ENCODE peak calls at places on chromosomes 4 and X, in four cellular contexts. Q is K562, K is GM12878, I is endothelial cell of umbilical vein. H is an unnamed sample.
A peak's percentile ranks its signal among the peaks of the same experiment; 100 is the strongest.

GRCh38 chr4:150078996-150079581 is 844 bp downstream of the DCLK2 start:
- DNase-seq in I (no peak), Q (no peak), K (no peak), H (peak; percentile 40)

GRCh38 chrX:15384304-15384703 is at the start of gene VEGFD:
- DNase-seq in I (no peak), K (no peak), Q (no peak), H (peak; percentile 86)

GRCh38 chrX:2549874-2550273 is 49.1 kb upstream of the DHRSX start:
- DNase-seq in I (no peak), K (no peak), Q (no peak), H (no peak)

GRCh38 chr4:16707874-16708273 is 190.6 kb downstream of the LDB2 start:
- DNase-seq in K (no peak), I (no peak), Q (no peak), H (peak; percentile 83)

GRCh38 chr4:24965627-24966026 is 52.8 kb upstream of the CCDC149 start:
- DNase-seq in K (no peak), Q (peak; percentile 71), I (no peak), H (no peak)

GRCh38 chr4:1245481-1246051 is 3.4 kb downstream of the CTBP1 start:
- DNase-seq in I (no peak), K (no peak), Q (no peak), H (no peak)

GRCh38 chr4:68906238-68907137 is 45.1 kb downstream of the UGT2A3 start:
- DNase-seq in Q (no peak), I (no peak), K (no peak), H (no peak)

GRCh38 chr4:86891785-86892638 is at the start of gene C4orf36:
- DNase-seq in Q (peak; percentile 49), I (peak; percentile 43), K (no peak), H (peak; percentile 18)

GRCh38 chr4:83109480-83110221 is 4.9 kb downstream of the PLAC8 start:
- DNase-seq in K (no peak), I (peak; percentile 52), Q (no peak), H (peak; percentile 3)

GRCh38 chr4:183434264-183435045 is 10.0 kb upstream of the CDKN2AIP start:
- DNase-seq in I (peak; percentile 39), K (no peak), Q (no peak), H (no peak)

GRCh38 chr4:86980230-86980629 is 45.4 kb downstream of the AFF1 start:
- DNase-seq in K (no peak), Q (no peak), I (no peak), H (no peak)

GRCh38 chrX:54182194-54182863 is 725 bp downstream of the FAM120C start:
- DNase-seq in Q (peak; percentile 42), I (peak; percentile 47), K (no peak), H (no peak)

GRCh38 chr4:11732155-11732554 is 303.5 kb upstream of the HS3ST1 start:
- DNase-seq in Q (no peak), K (no peak), I (no peak), H (no peak)

GRCh38 chr4:145843148-145843547 is 95.5 kb downstream of the ZNF827 start:
- DNase-seq in Q (no peak), I (peak; percentile 79), K (no peak), H (peak; percentile 83)

GRCh38 chr4:99507762-99508161 is 3.1 kb upstream of the C4orf17 start:
- DNase-seq in Q (no peak), K (no peak), I (no peak), H (no peak)

GRCh38 chrX:53373307-53373706 is 49.1 kb downstream of the SMC1A start:
- DNase-seq in I (no peak), K (no peak), Q (no peak), H (no peak)

GRCh38 chr4:116357758-116358157 is 727.6 kb downstream of the TRAM1L1 start:
- DNase-seq in K (no peak), Q (peak; percentile 16), I (peak; percentile 45), H (no peak)

GRCh38 chr4:123244233-123244632 is 152.4 kb upstream of the SPRY1 start:
- DNase-seq in K (no peak), I (peak; percentile 65), Q (peak; percentile 5), H (peak; percentile 65)

GRCh38 chr4:84901173-84901572 is 65.3 kb downstream of the WDFY3 start:
- DNase-seq in Q (no peak), I (no peak), K (no peak), H (no peak)

GRCh38 chr4:70994387-70995099 is 1.1 kb downstream of the DCK start:
- DNase-seq in Q (peak; percentile 42), K (no peak), I (no peak), H (no peak)

GRCh38 chr4:70992354-70992753 is 1.1 kb upstream of the DCK start:
- DNase-seq in K (no peak), Q (peak; percentile 58), I (no peak), H (no peak)

GRCh38 chr4:70991596-70991995 is 1.9 kb upstream of the DCK start:
- DNase-seq in K (no peak), Q (no peak), I (no peak), H (no peak)

GRCh38 chr4:70994069-70994366 is 569 bp downstream of the DCK start:
- DNase-seq in Q (peak; percentile 53), K (no peak), I (no peak), H (no peak)

GRCh38 chr4:70993181-70994068 is at the start of gene DCK:
- DNase-seq in K (no peak), Q (peak; percentile 96), I (peak; percentile 92), H (peak; percentile 90)
- TF ChIP-seq FOS in K (no peak), Q (no peak), I (no peak), H (no peak)

GRCh38 chrX:41922694-41923171 is 621 bp downstream of the CASK start:
- DNase-seq in K (no peak), I (peak; percentile 26), Q (peak; percentile 14), H (no peak)
- TF ChIP-seq FOS in K (no peak), I (no peak), Q (no peak), H (no peak)

GRCh38 chrX:7372843-7373525 is 225.0 kb upstream of the PUDP start:
- DNase-seq in K (no peak), Q (no peak), I (no peak), H (peak; percentile 67)
- TF ChIP-seq FOS in K (no peak), Q (no peak), I (peak; percentile 46), H (no peak)

DNA sequence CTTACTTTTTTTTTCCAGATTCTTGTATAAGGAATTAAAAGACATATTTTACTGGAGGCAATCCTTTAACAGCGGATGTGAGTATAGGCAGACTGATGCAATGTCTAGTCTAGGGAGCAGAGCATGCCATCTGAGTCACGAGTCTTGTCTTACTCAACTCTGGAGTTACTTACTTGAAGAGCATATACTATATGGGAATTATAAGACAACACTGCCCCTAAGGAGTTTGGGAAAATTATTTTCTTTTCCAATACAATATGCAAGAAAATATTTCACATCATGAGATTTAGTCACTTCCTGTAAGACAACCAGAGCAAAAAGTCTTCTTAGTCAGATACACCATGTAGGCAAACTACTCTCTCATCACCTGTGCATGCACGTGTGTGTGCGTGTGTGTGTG is 537.3 kb upstream of the FTHL17 start:
- DNase-seq in Q (no peak), K (no peak), I (peak; percentile 12), H (peak; percentile 91)
- TF ChIP-seq FOS in Q (no peak), K (no peak), I (peak; percentile 19), H (no peak)